ENCODE peak calls at places on chromosomes 13 and 19, in six cellular contexts. O is K562, I is HepG2, E is H1, W is WTC11, V is GM12878. L is an unnamed sample.

GRCh38 chr13:79481685-79482052 is 714 bp downstream of the NDFIP2 start:
- DNase-seq in O (peak), I (no peak), E (no peak), W (peak), V (no peak), L (no peak)

GRCh38 chr19:18205180-18205915 is 1.5 kb upstream of the RAB3A start:
- DNase-seq in O (peak), I (no peak), E (peak), W (peak), V (no peak), L (no peak)

GRCh38 chr19:38792250-38793111 is 3.5 kb downstream of the LGALS7B start:
- DNase-seq in O (no peak), I (no peak), E (peak), W (peak), V (no peak), L (no peak)

GRCh38 chr19:39413269-39413902 is 917 bp downstream of the PLEKHG2 start:
- DNase-seq in O (peak), I (no peak), E (peak), W (peak), V (no peak), L (no peak)

GRCh38 chr19:56660381-56661105 is 11.0 kb downstream of the ZNF835 start:
- DNase-seq in O (no peak), I (no peak), E (no peak), W (no peak), V (no peak), L (no peak)

GRCh38 chr13:43905435-43906031 is 25.8 kb downstream of the LACC1 start:
- DNase-seq in O (peak), I (peak), E (no peak), W (no peak), V (no peak), L (peak)

GRCh38 chr19:38451036-38451435 is 17.5 kb downstream of the RYR1 start:
- DNase-seq in O (no peak), I (no peak), E (no peak), W (no peak), V (no peak), L (no peak)

GRCh38 chr13:80237646-80238045 is 103.3 kb downstream of the SPRY2 start:
- DNase-seq in O (no peak), I (no peak), E (no peak), W (no peak), V (no peak), L (no peak)

DNA sequence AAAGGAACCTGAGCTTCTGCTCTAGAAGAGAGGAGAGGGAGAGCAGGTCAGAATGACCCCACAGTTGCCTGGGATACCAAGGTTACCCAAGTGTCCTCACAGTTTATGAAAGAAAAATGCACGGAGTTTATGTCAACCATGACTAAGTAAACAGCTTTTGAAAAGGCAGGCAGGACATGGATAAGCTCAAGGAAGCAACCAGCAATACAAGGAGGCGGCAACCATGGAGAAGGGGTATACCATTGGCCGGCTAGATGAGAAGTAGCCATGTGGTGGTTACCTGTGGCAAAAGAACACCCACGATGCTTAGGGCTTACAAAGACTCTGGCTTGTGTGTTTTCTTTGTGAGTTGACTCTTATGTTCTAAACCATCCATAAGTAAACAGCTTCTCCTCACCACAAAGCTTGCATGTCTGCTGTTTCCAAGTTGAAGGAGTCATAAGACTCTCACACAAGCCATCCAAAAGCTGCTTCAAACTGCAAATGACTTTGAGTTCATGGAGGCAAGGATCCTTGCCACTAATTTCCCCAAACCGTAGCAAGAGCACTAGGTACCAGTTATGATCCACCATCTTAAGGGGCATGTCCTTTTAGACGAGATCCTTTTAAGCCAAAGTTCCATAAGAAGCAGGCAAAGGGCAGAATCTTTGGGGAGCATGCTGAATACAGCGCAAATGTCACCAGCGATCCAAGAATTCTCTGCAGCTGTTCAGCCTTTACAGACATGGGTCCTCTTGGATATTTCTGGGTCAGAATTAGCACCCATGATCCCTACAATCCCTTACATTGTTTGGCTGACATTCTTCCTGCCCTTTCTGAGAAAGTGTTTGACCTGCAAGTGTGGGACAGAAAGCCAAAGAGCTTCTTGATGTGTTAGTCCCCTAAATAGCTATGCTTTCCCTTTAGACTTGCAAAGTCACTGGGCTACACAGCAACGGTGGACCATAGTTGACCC is 74.8 kb upstream of the IPO5 start:
- DNase-seq in O (no peak), I (no peak), E (peak), W (no peak), V (no peak), L (no peak)
- TF ChIP-seq ATF3 in O (no peak), I (no peak), E (no peak), W (no peak), V (no peak), L (no peak)

GRCh38 chr13:109783815-109784589 is 2.4 kb downstream of the IRS2 start:
- DNase-seq in O (no peak), I (no peak), E (no peak), W (peak), V (no peak), L (no peak)

GRCh38 chr13:109785141-109785891 is 1.1 kb downstream of the IRS2 start:
- DNase-seq in O (no peak), I (no peak), E (peak), W (peak), V (no peak), L (no peak)

GRCh38 chr13:109785892-109786450 is 412 bp downstream of the IRS2 start:
- DNase-seq in O (peak), I (no peak), E (no peak), W (no peak), V (no peak), L (no peak)

GRCh38 chr13:109783447-109783814 is 3.0 kb downstream of the IRS2 start:
- DNase-seq in O (no peak), I (no peak), E (peak), W (peak), V (no peak), L (no peak)

DNA sequence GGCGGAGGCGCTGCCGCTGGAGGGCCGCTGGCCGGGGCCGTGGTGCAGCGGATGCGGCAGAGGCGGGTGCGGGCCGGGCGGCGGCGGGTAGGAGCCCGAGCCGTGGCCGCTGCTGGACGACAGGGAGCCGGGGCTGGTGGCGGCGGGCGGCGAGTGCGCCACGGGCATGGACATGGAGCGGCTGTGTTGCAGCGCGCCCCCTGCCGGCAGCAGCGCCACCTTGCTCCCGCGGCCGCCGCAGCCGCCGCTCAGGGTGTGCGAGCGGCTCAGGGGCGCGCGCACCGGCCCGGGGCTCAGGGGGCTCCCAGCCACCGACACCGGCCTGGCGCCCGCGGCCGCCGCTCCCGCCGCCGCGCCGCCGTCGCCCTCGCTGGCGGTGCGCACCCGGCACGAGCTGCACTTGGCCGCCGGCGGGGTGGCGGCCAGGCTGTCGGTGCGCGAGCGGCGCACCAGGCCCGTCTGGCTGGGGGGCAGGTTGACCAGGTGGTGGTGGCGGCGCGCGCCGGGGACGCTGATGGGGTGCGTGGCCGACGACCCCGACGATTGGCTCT is 1.7 kb downstream of the IRS2 start:
- DNase-seq in O (no peak), I (no peak), E (peak), W (peak), V (no peak), L (no peak)
- TF ChIP-seq ATF3 in O (no peak), I (no peak), E (no peak), W (no peak), V (no peak), L (no peak)

GRCh38 chr13:66994097-66994496 is 236.0 kb downstream of the PCDH9 start:
- DNase-seq in O (peak), I (peak), E (peak), W (peak), V (no peak), L (no peak)
- TF ChIP-seq ATF3 in O (no peak), I (no peak), E (no peak), W (no peak), V (no peak), L (no peak)

GRCh38 chr19:29266001-29266400 is 53.0 kb upstream of the UQCRFS1 start:
- DNase-seq in O (no peak), I (no peak), E (no peak), W (no peak), V (no peak), L (no peak)
- TF ChIP-seq ATF3 in O (no peak), I (no peak), E (no peak), W (no peak), V (no peak), L (no peak)

DNA sequence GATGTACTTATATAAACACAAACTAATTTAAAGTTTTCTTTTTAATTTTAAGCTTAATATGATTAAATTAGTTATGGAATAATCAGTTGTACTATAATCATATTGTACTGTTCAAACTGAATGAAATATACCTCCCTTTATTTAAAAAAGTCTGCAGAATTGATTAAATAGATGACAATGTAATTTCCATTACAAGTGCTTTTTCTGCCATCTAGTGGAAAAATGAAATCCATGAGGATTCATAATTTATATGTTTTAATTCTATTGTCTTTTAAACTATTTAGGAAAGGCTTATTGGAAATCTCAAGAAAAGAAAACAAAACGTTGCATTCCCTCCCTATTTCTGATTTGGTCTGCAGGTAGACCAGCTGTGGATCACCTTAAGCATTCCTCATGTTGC is 30.8 kb downstream of the MZT1 start:
- DNase-seq in O (no peak), I (no peak), E (no peak), W (no peak), V (no peak), L (peak)
- TF ChIP-seq ATF3 in O (no peak), I (no peak), E (no peak), W (no peak), V (no peak), L (no peak)

DNA sequence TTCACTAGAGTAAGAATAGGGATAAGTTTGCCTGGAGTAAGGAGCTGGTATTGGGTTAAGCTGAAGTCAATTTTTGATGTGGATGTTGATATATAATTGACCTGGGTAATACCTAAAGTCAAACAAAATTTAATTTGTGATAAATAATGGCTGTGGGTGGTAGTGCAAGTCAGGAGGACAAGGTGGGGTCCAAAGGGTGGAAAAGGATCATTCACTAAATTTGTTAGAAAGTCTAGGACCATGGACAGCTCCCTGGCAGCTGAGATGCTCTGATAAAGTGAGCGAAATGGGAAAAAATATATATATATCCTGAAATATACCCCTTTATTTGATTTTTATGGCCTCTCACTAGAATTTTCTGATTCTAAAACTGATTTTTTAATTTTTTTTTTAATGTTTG is 463.5 kb downstream of the GPC6 start:
- DNase-seq in O (no peak), I (peak), E (no peak), W (no peak), V (no peak), L (no peak)
- TF ChIP-seq ATF3 in O (no peak), I (no peak), E (no peak), W (no peak), V (no peak), L (no peak)

GRCh38 chr19:35592226-35592625 is 6.3 kb downstream of the PMIS2 start:
- DNase-seq in O (peak), I (peak), E (peak), W (peak), V (no peak), L (peak)
- TF ChIP-seq ATF3 in O (no peak), I (no peak), E (no peak), W (no peak), V (no peak), L (no peak)

DNA sequence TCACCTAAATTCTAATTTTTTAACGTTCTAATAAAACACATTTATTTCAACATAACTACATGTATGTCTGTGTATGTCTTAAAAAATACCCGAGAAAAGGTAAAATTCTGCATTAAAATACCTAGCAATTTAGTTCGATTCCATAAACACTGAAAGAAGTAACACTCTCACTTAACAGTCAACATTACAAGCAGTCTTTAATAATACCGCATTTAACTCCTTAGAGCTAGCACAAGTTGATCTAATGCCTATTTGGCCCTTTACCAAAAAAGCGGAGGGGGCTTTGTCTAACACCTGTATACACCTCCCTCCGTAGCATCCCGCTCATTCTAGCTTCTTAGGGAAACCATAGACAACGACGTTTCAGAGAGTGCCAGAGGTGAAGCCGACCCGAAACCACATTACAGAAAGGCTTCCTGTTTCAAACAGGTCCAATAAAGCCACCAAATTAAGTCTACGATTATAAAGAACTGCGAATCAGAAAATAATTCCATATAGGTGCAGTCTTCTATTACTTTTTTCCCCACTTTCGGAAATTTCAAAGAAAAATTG is 1.2 kb downstream of the SPART start:
- DNase-seq in O (no peak), I (no peak), E (no peak), W (no peak), V (no peak), L (no peak)
- TF ChIP-seq ATF3 in O (no peak), I (no peak), E (no peak), W (no peak), V (no peak), L (no peak)

GRCh38 chr19:47186337-47187022 is 44.5 kb downstream of the BBC3 start:
- DNase-seq in O (no peak), I (no peak), E (no peak), W (no peak), V (peak), L (no peak)
- TF ChIP-seq ATF3 in O (no peak), I (no peak), E (no peak), W (no peak), V (no peak), L (no peak)

DNA sequence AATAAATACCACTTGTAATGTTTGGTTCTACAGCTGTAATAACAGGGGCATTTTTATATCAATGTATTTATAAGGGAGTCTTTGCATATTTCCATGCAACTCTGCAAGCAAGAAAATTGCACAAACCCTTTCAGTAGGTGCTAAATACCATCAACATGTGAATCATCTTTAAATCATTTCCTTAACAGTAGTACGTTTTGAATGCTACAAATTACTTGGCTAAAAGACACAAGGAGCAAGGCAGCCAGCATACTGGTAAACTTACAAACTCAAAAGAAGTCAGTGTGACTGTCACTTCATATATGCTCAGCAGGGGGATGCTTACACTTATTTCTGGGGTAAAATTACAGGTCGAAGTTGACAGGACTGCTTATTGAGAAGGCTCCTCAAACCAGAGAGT is 402.4 kb downstream of the EFNB2 start:
- DNase-seq in O (no peak), I (no peak), E (no peak), W (no peak), V (no peak), L (no peak)
- TF ChIP-seq ATF3 in O (no peak), I (no peak), E (no peak), W (no peak), V (no peak), L (no peak)

L was measured in HCT116.